ENCODE peak calls at places on chromosomes 4 and X, in seven cellular contexts. F, V, D, I, P, Q and W are unnamed samples.

GRCh38 chr4:7657545-7658296 is 223.0 kb upstream of the PSAPL1 start:
- DNase-seq in F (no peak), V (no peak), I (no peak), D (no peak), P (no peak), Q (no peak), W (no peak)

GRCh38 chrX:106726485-106727437 is at the start of gene RNF128:
- DNase-seq in P (peak), F (no peak), V (peak), D (peak), I (no peak), Q (peak), W (peak)

GRCh38 chr4:109589605-109590004 is 29.6 kb downstream of the MCUB start:
- DNase-seq in Q (no peak), F (no peak), V (no peak), I (no peak), P (no peak), D (peak), W (no peak)

GRCh38 chr4:156038772-156039171 is 85.1 kb upstream of the CTSO start:
- DNase-seq in I (no peak), D (no peak), V (no peak), P (no peak), F (no peak), Q (peak), W (no peak)

GRCh38 chr4:117085185-117085701 is at the start of gene TRAM1L1:
- DNase-seq in V (peak), P (peak), D (peak), I (no peak), F (no peak), Q (no peak), W (peak)

GRCh38 chrX:112051546-112051945 is 31.0 kb downstream of the TRPC5 start:
- DNase-seq in F (no peak), D (no peak), V (no peak), P (no peak), I (no peak), Q (peak), W (no peak)

GRCh38 chr4:124265701-124266100 is 446.8 kb downstream of the ANKRD50 start:
- DNase-seq in Q (no peak), F (no peak), D (peak), P (no peak), V (peak), I (no peak), W (peak)

GRCh38 chrX:107894038-107894437 is 68.4 kb downstream of the MID2 start:
- DNase-seq in D (peak), Q (peak), I (peak), V (peak), P (peak), F (peak), W (peak)

GRCh38 chr4:145047151-145047550 is 50.8 kb downstream of the ANAPC10 start:
- DNase-seq in P (no peak), Q (no peak), F (no peak), I (no peak), D (no peak), V (peak), W (no peak)

GRCh38 chrX:13469963-13470679 is 99.3 kb upstream of the EGFL6 start:
- DNase-seq in Q (no peak), P (no peak), F (no peak), I (no peak), V (peak), D (peak), W (peak)

GRCh38 chr4:14225683-14226207 is 598.2 kb upstream of the BOD1L1 start:
- DNase-seq in V (no peak), Q (peak), I (no peak), P (no peak), D (no peak), F (no peak), W (no peak)

GRCh38 chr4:92266521-92266920 is 37.2 kb upstream of the GRID2 start:
- DNase-seq in Q (no peak), I (no peak), D (no peak), F (no peak), V (no peak), P (no peak), W (no peak)

GRCh38 chr4:8573266-8573665 is 6.9 kb upstream of the GPR78 start:
- DNase-seq in Q (no peak), V (no peak), P (no peak), D (no peak), I (no peak), F (no peak), W (no peak)

GRCh38 chr4:183192566-183192965 is 93.5 kb downstream of the WWC2 start:
- DNase-seq in F (no peak), D (no peak), I (no peak), V (no peak), P (no peak), Q (no peak), W (no peak)

GRCh38 chr4:183195534-183195933 is 96.5 kb downstream of the WWC2 start:
- DNase-seq in P (no peak), I (no peak), V (no peak), Q (no peak), F (no peak), D (no peak), W (no peak)

GRCh38 chr4:183186803-183187202 is 87.7 kb downstream of the WWC2 start:
- DNase-seq in F (no peak), Q (no peak), I (no peak), V (peak), D (no peak), P (no peak), W (no peak)

GRCh38 chr4:183191630-183192029 is 92.6 kb downstream of the WWC2 start:
- DNase-seq in F (no peak), P (no peak), Q (no peak), V (no peak), I (no peak), D (no peak), W (no peak)

GRCh38 chr4:183190900-183191527 is 92.0 kb downstream of the WWC2 start:
- DNase-seq in V (no peak), D (no peak), I (no peak), P (no peak), F (no peak), Q (no peak), W (no peak)
- H2AFZ ChIP-seq in V (no peak), D (no peak), I (no peak), P (no peak), F (no peak), Q (no peak), W (no peak)

DNA sequence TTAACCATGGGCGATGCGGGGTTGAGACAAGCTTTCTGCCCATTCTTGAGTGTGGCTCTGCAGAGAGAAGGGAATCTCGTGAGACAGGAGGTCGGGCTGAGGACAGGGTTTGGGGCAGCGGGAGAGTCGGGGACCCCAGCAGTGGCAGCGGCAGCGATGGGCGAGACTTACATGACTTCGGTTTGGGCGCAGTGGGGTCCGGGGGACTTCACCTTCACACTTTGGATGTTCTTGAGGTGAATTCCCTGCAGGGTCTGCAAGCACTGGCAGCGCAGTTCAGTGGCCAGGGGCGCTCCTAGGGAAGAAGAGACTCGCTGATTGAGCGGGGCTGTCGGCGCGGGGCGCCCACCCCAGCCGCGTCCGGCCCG is 383 bp downstream of the CXCL2 start:
- DNase-seq in D (no peak), Q (no peak), P (no peak), F (no peak), I (no peak), V (no peak), W (peak)
- H3K27ac ChIP-seq in D (peak), Q (no peak), P (no peak), F (no peak), I (no peak), V (peak), W (peak)

DNA sequence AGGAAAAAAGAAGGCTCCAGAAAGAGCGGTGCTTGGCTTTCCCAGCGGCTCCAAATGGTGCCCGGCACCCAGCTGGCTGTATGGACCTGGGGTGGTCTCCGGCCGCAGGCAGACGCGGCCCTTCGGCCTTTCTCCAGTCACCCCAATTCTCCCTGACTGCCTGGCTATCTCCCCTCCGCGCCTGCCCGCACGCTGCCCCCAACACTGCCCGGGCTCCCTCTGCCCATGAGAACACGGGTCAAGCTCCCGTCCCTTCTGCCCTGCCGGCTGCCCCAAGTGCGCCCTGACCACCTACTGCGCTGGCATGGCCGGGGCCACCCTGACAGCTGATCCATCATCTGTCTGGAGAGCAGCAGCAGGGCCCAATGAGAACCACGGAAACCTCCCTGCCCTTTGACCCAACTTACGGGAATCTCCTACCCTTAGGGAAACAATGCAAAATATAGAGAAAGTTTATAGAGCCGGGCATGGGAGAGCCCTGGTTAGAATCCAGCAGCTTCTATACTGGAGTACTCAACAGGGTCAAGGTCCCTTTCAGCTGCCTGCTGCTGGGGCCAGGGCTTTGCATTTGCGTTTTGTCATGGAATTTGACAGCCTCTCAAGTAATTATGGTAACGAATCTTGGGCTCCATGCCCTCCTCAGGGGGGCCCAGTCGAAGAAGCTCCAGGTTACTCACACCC is 1.2 kb upstream of the FAM3A start:
- DNase-seq in V (no peak), P (peak), I (no peak), F (no peak), D (no peak), Q (no peak), W (no peak)
- H2AFZ ChIP-seq in V (no peak), P (no peak), I (peak), F (no peak), D (peak), Q (no peak), W (peak)

GRCh38 chrX:124117325-124117724 is 155.8 kb downstream of the STAG2 start:
- DNase-seq in I (no peak), V (no peak), P (no peak), Q (no peak), F (no peak), D (no peak), W (no peak)

GRCh38 chrX:124113799-124114600 is 152.5 kb downstream of the STAG2 start:
- DNase-seq in F (no peak), I (no peak), Q (no peak), V (no peak), D (no peak), P (peak), W (no peak)
- H3K27ac ChIP-seq in F (no peak), I (no peak), Q (no peak), V (no peak), D (no peak), P (no peak), W (no peak)

GRCh38 chr4:153295131-153295755 is 49.2 kb upstream of the MND1 start:
- DNase-seq in F (no peak), Q (no peak), I (no peak), P (no peak), V (no peak), D (no peak), W (no peak)
- H2AFZ ChIP-seq in F (no peak), Q (no peak), I (no peak), P (no peak), V (no peak), D (no peak), W (no peak)